ENCODE peak calls at places on chromosomes 5 and 9, in six cellular contexts. K, O, P, R, Z and W are unnamed samples.

GRCh38 chr9:123445981-123446610 is 90.1 kb downstream of the CRB2 start:
- DNase-seq in K (peak; percentile 1), O (peak; percentile 14), P (no peak), R (no peak), Z (no peak), W (peak; percentile 76)

GRCh38 chr9:81125446-81126092 is 563.8 kb downstream of the TLE1 start:
- DNase-seq in K (peak; percentile 10), O (no peak), P (no peak), R (no peak), Z (no peak), W (no peak)

GRCh38 chr5:135442387-135443256 is 4.5 kb downstream of the DCANP1 start:
- DNase-seq in K (no peak), O (no peak), P (no peak), R (no peak), Z (peak; percentile 44), W (peak; percentile 39)

GRCh38 chr9:92774274-92774673 is 9.6 kb upstream of the BICD2 start:
- DNase-seq in K (peak; percentile 47), O (no peak), P (no peak), R (no peak), Z (no peak), W (no peak)

GRCh38 chr9:124320062-124320973 is 62.6 kb downstream of the NEK6 start:
- DNase-seq in K (peak; percentile 55), O (peak; percentile 86), P (no peak), R (peak; percentile 26), Z (peak; percentile 89), W (peak; percentile 95)

GRCh38 chr5:148290271-148291195 is 21.7 kb upstream of the SPINK7 start:
- DNase-seq in K (no peak), O (no peak), P (no peak), R (no peak), Z (no peak), W (peak; percentile 65)

GRCh38 chr5:362189-362588 is 40.7 kb downstream of the AHRR start:
- DNase-seq in K (no peak), O (peak; percentile 48), P (no peak), R (no peak), Z (no peak), W (no peak)

GRCh38 chr5:175773534-175774070 is 97.8 kb upstream of the CPLX2 start:
- DNase-seq in K (no peak), O (no peak), P (no peak), R (no peak), Z (no peak), W (peak; percentile 57)

GRCh38 chr5:36607114-36607561 is 732 bp downstream of the SLC1A3 start:
- DNase-seq in K (peak; percentile 70), O (no peak), P (no peak), R (no peak), Z (peak; percentile 68), W (peak; percentile 77)

GRCh38 chr5:147918899-147919298 is 12.6 kb upstream of the C5orf46 start:
- DNase-seq in K (no peak), O (no peak), P (no peak), R (no peak), Z (no peak), W (no peak)

GRCh38 chr5:115586525-115587146 is 15.6 kb downstream of the TICAM2 start:
- DNase-seq in K (peak; percentile 49), O (no peak), P (no peak), R (no peak), Z (no peak), W (no peak)

GRCh38 chr9:33415152-33416038 is 13.0 kb upstream of the AQP7 start:
- DNase-seq in K (peak; percentile 5), O (peak; percentile 89), P (peak; percentile 3), R (peak; percentile 75), Z (peak; percentile 86), W (peak; percentile 96)

GRCh38 chr9:78297672-78297961 is 692 bp downstream of the PSAT1 start:
- DNase-seq in K (no peak), O (no peak), P (no peak), R (no peak), Z (no peak), W (no peak)

GRCh38 chr9:83166369-83166768 is 103.4 kb upstream of the RASEF start:
- DNase-seq in K (no peak), O (no peak), P (no peak), R (no peak), Z (peak; percentile 2), W (no peak)

GRCh38 chr5:61919920-61920319 is 386.1 kb upstream of the KIF2A start:
- DNase-seq in K (peak; percentile 34), O (no peak), P (no peak), R (no peak), Z (no peak), W (no peak)

GRCh38 chr9:26458054-26458453 is 434.5 kb downstream of the CAAP1 start:
- DNase-seq in K (no peak), O (no peak), P (no peak), R (no peak), Z (no peak), W (no peak)

GRCh38 chr5:169762338-169763095 is 125.4 kb downstream of the DOCK2 start:
- DNase-seq in K (peak; percentile 56), O (no peak), P (no peak), R (no peak), Z (no peak), W (no peak)

GRCh38 chr5:172936441-172936840 is 22.8 kb upstream of the RPL26L1 start:
- DNase-seq in K (no peak), O (peak; percentile 17), P (no peak), R (no peak), Z (no peak), W (no peak)

GRCh38 chr9:125894566-125894965 is 147.4 kb downstream of the PBX3 start:
- DNase-seq in K (no peak), O (no peak), P (no peak), R (no peak), Z (no peak), W (no peak)

GRCh38 chr9:37942616-37943328 is 38.8 kb upstream of the SLC25A51 start:
- DNase-seq in K (no peak), O (no peak), P (no peak), R (no peak), Z (no peak), W (no peak)

GRCh38 chr5:57684299-57684702 is 201.7 kb upstream of the ACTBL2 start:
- DNase-seq in K (no peak), O (no peak), P (no peak), R (no peak), Z (no peak), W (no peak)

GRCh38 chr5:164217464-164217863 is 712.0 kb downstream of the MAT2B start:
- DNase-seq in K (no peak), O (no peak), P (no peak), R (no peak), Z (no peak), W (no peak)

GRCh38 chr5:91281409-91281808 is 101.7 kb downstream of the ARRDC3 start:
- DNase-seq in K (peak; percentile 64), O (no peak), P (no peak), R (no peak), Z (no peak), W (no peak)

GRCh38 chr5:101977729-101978345 is 318.2 kb downstream of the SLCO4C1 start:
- DNase-seq in K (peak; percentile 29), O (no peak), P (peak; percentile 9), R (no peak), Z (peak; percentile 41), W (no peak)

GRCh38 chr9:16637218-16637617 is 233.3 kb downstream of the BNC2 start:
- DNase-seq in K (no peak), O (no peak), P (no peak), R (no peak), Z (no peak), W (no peak)

GRCh38 chr5:180468732-180469585 is 25.2 kb upstream of the CNOT6 start:
- DNase-seq in K (no peak), O (peak; percentile 75), P (no peak), R (no peak), Z (no peak), W (no peak)

GRCh38 chr9:92896037-92896436 is 18.2 kb upstream of the ZNF484 start:
- DNase-seq in K (no peak), O (peak; percentile 39), P (no peak), R (no peak), Z (no peak), W (no peak)

GRCh38 chr9:36941441-36941840 is 92.6 kb downstream of the PAX5 start:
- DNase-seq in K (no peak), O (no peak), P (no peak), R (no peak), Z (no peak), W (peak; percentile 29)

GRCh38 chr9:72945391-72945790 is 7.5 kb downstream of the ALDH1A1 start:
- DNase-seq in K (no peak), O (no peak), P (no peak), R (no peak), Z (no peak), W (no peak)

GRCh38 chr9:27384262-27385014 is 87.5 kb upstream of the EQTN start:
- DNase-seq in K (no peak), O (no peak), P (no peak), R (no peak), Z (no peak), W (no peak)

GRCh38 chr9:72703574-72703973 is 182.2 kb downstream of the TMC1 start:
- DNase-seq in K (no peak), O (no peak), P (peak; percentile 4), R (no peak), Z (no peak), W (no peak)